ENCODE peak calls at places on chromosomes 2 and 18, in five cellular contexts. P is kidney, O is cardiac muscle cell, Y is PC-9, D is psoas muscle. T is an unnamed sample. For H3K4me1, the result is how much of the 10 kb centered on the place peaks cover.

GRCh38 chr2:111698743-111699554 is 185.0 kb downstream of the ANAPC1 start:
- DNase-seq in O (peak), Y (peak), P (peak), D (peak), T (peak)

GRCh38 chr2:111679202-111679601 is 204.8 kb downstream of the ANAPC1 start:
- DNase-seq in Y (no peak), D (no peak), P (no peak), O (peak), T (no peak)

GRCh38 chr2:66434679-66435548 is at the start of gene MEIS1:
- DNase-seq in P (peak), D (peak), Y (peak), O (peak), T (peak)

GRCh38 chr2:23326322-23326721 is 58.7 kb upstream of the KLHL29 start:
- DNase-seq in P (no peak), D (no peak), Y (no peak), O (no peak), T (no peak)

GRCh38 chr18:44156816-44157215 is 523.9 kb upstream of the SETBP1 start:
- DNase-seq in D (no peak), Y (no peak), P (no peak), O (no peak), T (no peak)

GRCh38 chr2:135587958-135588357 is 56.7 kb downstream of the R3HDM1 start:
- DNase-seq in D (no peak), Y (no peak), O (no peak), P (no peak), T (no peak)

GRCh38 chr18:48864876-48865275 is 85.9 kb downstream of the SMAD7 start:
- DNase-seq in Y (no peak), O (no peak), P (peak), D (no peak), T (no peak)

GRCh38 chr2:21627938-21628337 is 504.2 kb downstream of the TDRD15 start:
- DNase-seq in O (no peak), D (no peak), Y (no peak), P (no peak), T (no peak)

GRCh38 chr2:54454922-54455583 is 1.1 kb upstream of the SPTBN1 start:
- DNase-seq in D (peak), Y (no peak), O (no peak), P (no peak), T (peak)

DNA sequence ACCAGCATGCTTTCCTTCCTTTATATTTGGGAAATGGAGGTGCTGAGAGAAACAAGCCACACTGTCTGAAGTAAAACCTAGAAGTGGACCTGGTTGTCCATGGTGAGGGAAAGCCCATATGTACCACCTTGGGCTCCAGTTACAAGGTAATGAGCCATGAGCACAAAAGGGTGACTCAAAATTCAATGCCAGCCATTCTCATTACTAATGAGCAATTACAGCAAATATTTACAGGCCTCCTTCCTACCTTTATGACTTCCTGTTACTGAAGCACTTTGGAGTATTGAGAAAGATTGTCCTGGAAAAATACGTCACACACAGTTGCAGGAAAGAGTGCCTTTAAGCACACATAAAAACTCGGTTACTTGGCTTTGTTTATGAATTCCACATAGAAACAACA is 9.1 kb downstream of the EPAS1 start:
- DNase-seq in O (peak), D (no peak), Y (peak), P (no peak), T (peak)
- H3K4me1 ChIP-seq in O (under half), D (half or more), Y (half or more), P (under half), T (under half)

DNA sequence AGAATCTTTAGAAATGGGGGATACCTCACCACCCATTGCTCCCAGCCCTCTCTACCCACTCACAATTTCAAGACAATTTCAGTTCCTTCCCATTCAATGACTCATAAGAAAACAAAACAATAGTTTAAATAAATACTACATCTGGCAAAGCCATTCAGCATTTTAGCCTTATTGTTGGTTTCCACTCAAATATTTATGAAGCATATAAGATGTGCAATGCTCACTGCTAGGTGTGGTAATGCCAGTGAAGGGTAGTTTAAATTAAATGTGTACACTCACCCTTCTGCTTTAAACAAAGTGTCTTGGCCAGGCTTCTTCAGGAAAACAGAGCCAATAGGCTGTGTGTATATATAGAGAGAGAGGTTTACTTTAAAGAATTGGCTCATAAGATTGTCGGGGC is 37.0 kb downstream of the INO80C start:
- DNase-seq in D (no peak), P (no peak), O (peak), Y (peak), T (no peak)
- H3K4me1 ChIP-seq in D (under half), P (under half), O (under half), Y (half or more), T (under half)

DNA sequence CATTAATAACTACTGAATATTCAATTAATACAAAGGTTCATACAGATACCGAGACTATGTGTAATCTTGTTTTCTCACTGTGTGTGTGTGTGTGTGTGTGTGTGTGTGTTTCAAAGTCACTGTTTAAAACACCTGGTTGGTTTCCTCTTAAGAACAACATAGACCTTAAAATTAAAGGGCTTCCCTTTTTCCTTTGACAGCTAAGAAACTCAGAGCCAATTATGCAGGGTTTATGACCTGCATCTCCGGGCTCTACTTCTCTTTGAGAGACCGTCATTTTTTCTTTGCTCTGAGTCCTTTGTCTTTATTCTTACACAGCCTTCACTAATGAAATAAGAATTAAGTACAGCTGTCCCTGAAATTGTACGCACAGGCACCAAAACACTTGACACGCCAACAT is 145.6 kb downstream of the HDAC4 start:
- DNase-seq in Y (no peak), O (no peak), P (no peak), D (no peak), T (no peak)
- H3K4me1 ChIP-seq in Y (under half), O (under half), P (under half), D (half or more), T (under half)

DNA sequence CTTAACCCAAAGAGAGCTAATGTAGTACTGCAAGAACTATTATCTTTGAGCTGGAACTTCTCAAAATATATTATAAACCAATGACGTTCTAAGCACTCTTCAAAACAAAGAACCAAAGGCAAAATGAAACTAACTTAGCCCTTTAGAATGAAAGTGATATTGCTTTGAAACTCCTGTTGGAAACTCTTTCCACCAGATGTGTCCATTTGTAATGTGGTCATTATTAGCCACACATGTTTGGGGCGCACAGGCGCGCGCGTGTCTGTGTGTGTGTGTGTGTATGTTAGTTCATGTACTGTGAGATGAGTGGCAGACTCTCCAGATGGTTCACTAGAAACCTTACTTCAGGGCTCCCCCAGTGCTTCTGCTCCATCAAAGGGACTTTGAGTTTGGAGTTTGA is 323.4 kb downstream of the BCL11A start:
- DNase-seq in P (no peak), Y (no peak), D (no peak), O (no peak), T (no peak)
- H3K4me1 ChIP-seq in P (under half), Y (under half), D (under half), O (under half), T (under half)

DNA sequence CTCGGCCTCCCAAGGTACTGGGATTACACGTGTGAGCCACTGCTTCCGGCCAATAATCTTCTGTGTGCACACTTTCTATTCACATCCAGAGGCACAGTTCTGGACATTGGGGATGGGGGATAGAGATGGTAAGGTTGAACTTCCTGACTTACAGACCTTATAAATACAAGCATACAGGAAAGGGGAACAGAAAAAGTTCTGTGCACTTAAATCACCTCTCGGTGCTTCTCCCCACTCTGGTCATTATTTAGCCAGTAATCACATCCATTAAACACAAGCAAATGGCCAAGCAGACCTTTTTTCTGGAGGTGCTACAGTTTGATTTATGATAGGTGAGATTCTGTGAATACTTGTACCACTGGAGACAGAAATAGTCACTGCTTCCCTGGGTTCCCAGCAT is 110.6 kb downstream of the CRIM1 start:
- DNase-seq in P (no peak), D (no peak), Y (no peak), O (no peak), T (no peak)
- H3K4me1 ChIP-seq in P (under half), D (half or more), Y (under half), O (under half), T (under half)